ENCODE peak calls at places on chromosomes 1 and 21, in eight cellular contexts. One of them, this sample, is unnamed.

GRCh38 chr1:62012821-62013220 is 181.8 kb upstream of the L1TD1 start:
- DNase-seq in D341Med: no peak
- DNase-seq in endothelial cell: no peak
- DNase-seq in HT-29: no peak
- DNase-seq in AG08396: no peak
- DNase-seq in immature natural killer cell: no peak
- DNase-seq in NCI-H1105 treated with DMSO at 0.1 percent for 48 hours: no peak
- DNase-seq in SW480: no peak
- DNase-seq in this sample: no peak

GRCh38 chr1:212692774-212693644 is 6.6 kb downstream of the BATF3 start:
- DNase-seq in immature natural killer cell: no peak
- DNase-seq in SW480: no peak
- DNase-seq in HT-29: no peak
- DNase-seq in NCI-H1105 treated with DMSO at 0.1 percent for 48 hours: no peak
- DNase-seq in endothelial cell: no peak
- DNase-seq in AG08396: peak
- DNase-seq in D341Med: no peak
- DNase-seq in this sample: peak

GRCh38 chr1:2385606-2386280 is 5.6 kb downstream of the MORN1 start:
- DNase-seq in HT-29: no peak
- DNase-seq in D341Med: no peak
- DNase-seq in immature natural killer cell: no peak
- DNase-seq in AG08396: no peak
- DNase-seq in SW480: no peak
- DNase-seq in NCI-H1105 treated with DMSO at 0.1 percent for 48 hours: no peak
- DNase-seq in endothelial cell: no peak
- DNase-seq in this sample: no peak

GRCh38 chr1:92464588-92465255 is 22.0 kb downstream of the GFI1 start:
- DNase-seq in D341Med: no peak
- DNase-seq in SW480: no peak
- DNase-seq in immature natural killer cell: peak
- DNase-seq in NCI-H1105 treated with DMSO at 0.1 percent for 48 hours: no peak
- DNase-seq in HT-29: no peak
- DNase-seq in endothelial cell: no peak
- DNase-seq in AG08396: no peak
- DNase-seq in this sample: no peak

GRCh38 chr1:115980998-115981993 is 5.0 kb downstream of the SLC22A15 start:
- DNase-seq in endothelial cell: peak
- DNase-seq in AG08396: peak
- DNase-seq in NCI-H1105 treated with DMSO at 0.1 percent for 48 hours: peak
- DNase-seq in immature natural killer cell: peak
- DNase-seq in SW480: peak
- DNase-seq in D341Med: peak
- DNase-seq in HT-29: peak
- DNase-seq in this sample: peak

GRCh38 chr1:156146006-156146748 is 7.2 kb upstream of the SEMA4A start:
- DNase-seq in NCI-H1105 treated with DMSO at 0.1 percent for 48 hours: peak
- DNase-seq in HT-29: peak
- DNase-seq in immature natural killer cell: peak
- DNase-seq in D341Med: peak
- DNase-seq in SW480: peak
- DNase-seq in AG08396: peak
- DNase-seq in endothelial cell: no peak
- DNase-seq in this sample: peak

GRCh38 chr1:3890389-3891328 is 9.4 kb downstream of the C1orf174 start:
- DNase-seq in endothelial cell: no peak
- DNase-seq in immature natural killer cell: peak
- DNase-seq in D341Med: no peak
- DNase-seq in AG08396: no peak
- DNase-seq in SW480: no peak
- DNase-seq in HT-29: no peak
- DNase-seq in NCI-H1105 treated with DMSO at 0.1 percent for 48 hours: no peak
- DNase-seq in this sample: no peak

GRCh38 chr1:51679435-51679834 is 62.5 kb downstream of the OSBPL9 start:
- DNase-seq in immature natural killer cell: no peak
- DNase-seq in D341Med: no peak
- DNase-seq in HT-29: no peak
- DNase-seq in SW480: no peak
- DNase-seq in endothelial cell: no peak
- DNase-seq in AG08396: no peak
- DNase-seq in NCI-H1105 treated with DMSO at 0.1 percent for 48 hours: no peak
- DNase-seq in this sample: peak

GRCh38 chr1:923131-923990 is at the start of gene SAMD11:
- DNase-seq in D341Med: peak
- DNase-seq in endothelial cell: peak
- DNase-seq in NCI-H1105 treated with DMSO at 0.1 percent for 48 hours: peak
- DNase-seq in immature natural killer cell: peak
- DNase-seq in HT-29: peak
- DNase-seq in AG08396: peak
- DNase-seq in SW480: peak
- DNase-seq in this sample: peak

GRCh38 chr1:27589841-27590426 is 14.0 kb downstream of the AHDC1 start:
- DNase-seq in endothelial cell: no peak
- DNase-seq in HT-29: no peak
- DNase-seq in NCI-H1105 treated with DMSO at 0.1 percent for 48 hours: peak
- DNase-seq in SW480: no peak
- DNase-seq in immature natural killer cell: no peak
- DNase-seq in AG08396: no peak
- DNase-seq in D341Med: peak
- DNase-seq in this sample: peak

GRCh38 chr1:198153103-198153502 is 3.7 kb upstream of the NEK7 start:
- DNase-seq in immature natural killer cell: no peak
- DNase-seq in D341Med: no peak
- DNase-seq in SW480: no peak
- DNase-seq in AG08396: peak
- DNase-seq in endothelial cell: no peak
- DNase-seq in HT-29: no peak
- DNase-seq in NCI-H1105 treated with DMSO at 0.1 percent for 48 hours: peak
- DNase-seq in this sample: peak

GRCh38 chr1:201229771-201230635 is 39.4 kb downstream of the IGFN1 start:
- DNase-seq in immature natural killer cell: no peak
- DNase-seq in AG08396: peak
- DNase-seq in endothelial cell: no peak
- DNase-seq in NCI-H1105 treated with DMSO at 0.1 percent for 48 hours: no peak
- DNase-seq in HT-29: no peak
- DNase-seq in SW480: peak
- DNase-seq in D341Med: peak
- DNase-seq in this sample: peak

GRCh38 chr1:5765997-5766913 is 226.0 kb downstream of the NPHP4 start:
- DNase-seq in NCI-H1105 treated with DMSO at 0.1 percent for 48 hours: peak
- DNase-seq in AG08396: no peak
- DNase-seq in D341Med: no peak
- DNase-seq in immature natural killer cell: no peak
- DNase-seq in SW480: peak
- DNase-seq in HT-29: no peak
- DNase-seq in endothelial cell: no peak
- DNase-seq in this sample: no peak

GRCh38 chr1:179369751-179370341 is 4.1 kb downstream of the AXDND1 start:
- DNase-seq in AG08396: peak
- DNase-seq in SW480: peak
- DNase-seq in NCI-H1105 treated with DMSO at 0.1 percent for 48 hours: peak
- DNase-seq in HT-29: peak
- DNase-seq in endothelial cell: peak
- DNase-seq in D341Med: peak
- DNase-seq in immature natural killer cell: peak
- DNase-seq in this sample: peak

GRCh38 chr1:45804671-45804973 is 1.2 kb downstream of the MAST2 start:
- DNase-seq in D341Med: no peak
- DNase-seq in NCI-H1105 treated with DMSO at 0.1 percent for 48 hours: no peak
- DNase-seq in HT-29: no peak
- DNase-seq in immature natural killer cell: no peak
- DNase-seq in SW480: peak
- DNase-seq in endothelial cell: no peak
- DNase-seq in AG08396: no peak
- DNase-seq in this sample: no peak

GRCh38 chr1:212782422-212783154 is 9.0 kb downstream of the NSL1 start:
- DNase-seq in D341Med: peak
- DNase-seq in SW480: peak
- DNase-seq in NCI-H1105 treated with DMSO at 0.1 percent for 48 hours: peak
- DNase-seq in immature natural killer cell: peak
- DNase-seq in endothelial cell: no peak
- DNase-seq in AG08396: peak
- DNase-seq in HT-29: peak
- DNase-seq in this sample: peak

GRCh38 chr1:43799656-43800629 is 92.6 kb downstream of the ST3GAL3 start:
- DNase-seq in AG08396: peak
- DNase-seq in D341Med: peak
- DNase-seq in immature natural killer cell: no peak
- DNase-seq in NCI-H1105 treated with DMSO at 0.1 percent for 48 hours: no peak
- DNase-seq in endothelial cell: no peak
- DNase-seq in SW480: no peak
- DNase-seq in HT-29: no peak
- DNase-seq in this sample: peak

GRCh38 chr1:200075938-200076546 is 48.5 kb downstream of the NR5A2 start:
- DNase-seq in D341Med: no peak
- DNase-seq in NCI-H1105 treated with DMSO at 0.1 percent for 48 hours: no peak
- DNase-seq in HT-29: peak
- DNase-seq in endothelial cell: peak
- DNase-seq in AG08396: peak
- DNase-seq in immature natural killer cell: no peak
- DNase-seq in SW480: peak
- DNase-seq in this sample: peak

GRCh38 chr1:51941528-51941927 is 49.0 kb downstream of the RAB3B start:
- DNase-seq in SW480: no peak
- DNase-seq in HT-29: no peak
- DNase-seq in immature natural killer cell: no peak
- DNase-seq in NCI-H1105 treated with DMSO at 0.1 percent for 48 hours: no peak
- DNase-seq in D341Med: no peak
- DNase-seq in AG08396: no peak
- DNase-seq in endothelial cell: no peak
- DNase-seq in this sample: no peak

GRCh38 chr1:85465099-85465790 is at the start of gene DDAH1:
- DNase-seq in SW480: peak
- DNase-seq in endothelial cell: peak
- DNase-seq in AG08396: peak
- DNase-seq in HT-29: peak
- DNase-seq in immature natural killer cell: no peak
- DNase-seq in D341Med: peak
- DNase-seq in NCI-H1105 treated with DMSO at 0.1 percent for 48 hours: peak
- DNase-seq in this sample: peak

GRCh38 chr1:98046031-98046641 is 125.3 kb upstream of the DPYD start:
- DNase-seq in D341Med: peak
- DNase-seq in endothelial cell: peak
- DNase-seq in AG08396: no peak
- DNase-seq in SW480: no peak
- DNase-seq in HT-29: no peak
- DNase-seq in immature natural killer cell: no peak
- DNase-seq in NCI-H1105 treated with DMSO at 0.1 percent for 48 hours: peak
- DNase-seq in this sample: peak

GRCh38 chr1:24501371-24502167 is 1.1 kb upstream of the RCAN3 start:
- DNase-seq in SW480: peak
- DNase-seq in D341Med: no peak
- DNase-seq in AG08396: no peak
- DNase-seq in HT-29: peak
- DNase-seq in NCI-H1105 treated with DMSO at 0.1 percent for 48 hours: no peak
- DNase-seq in endothelial cell: peak
- DNase-seq in immature natural killer cell: peak
- DNase-seq in this sample: no peak

GRCh38 chr1:16162163-16162822 is 6.4 kb upstream of the EPHA2 start:
- DNase-seq in NCI-H1105 treated with DMSO at 0.1 percent for 48 hours: no peak
- DNase-seq in immature natural killer cell: no peak
- DNase-seq in AG08396: no peak
- DNase-seq in SW480: peak
- DNase-seq in endothelial cell: no peak
- DNase-seq in D341Med: no peak
- DNase-seq in HT-29: peak
- DNase-seq in this sample: no peak

GRCh38 chr21:46161800-46162592 is 6.6 kb upstream of the FTCD start:
- DNase-seq in endothelial cell: no peak
- DNase-seq in D341Med: peak
- DNase-seq in HT-29: no peak
- DNase-seq in SW480: no peak
- DNase-seq in NCI-H1105 treated with DMSO at 0.1 percent for 48 hours: no peak
- DNase-seq in immature natural killer cell: no peak
- DNase-seq in AG08396: no peak
- DNase-seq in this sample: no peak

GRCh38 chr1:16217061-16217785 is 4.8 kb upstream of the ARHGEF19 start:
- DNase-seq in D341Med: peak
- DNase-seq in AG08396: peak
- DNase-seq in endothelial cell: peak
- DNase-seq in NCI-H1105 treated with DMSO at 0.1 percent for 48 hours: peak
- DNase-seq in SW480: peak
- DNase-seq in HT-29: peak
- DNase-seq in immature natural killer cell: peak
- DNase-seq in this sample: peak

GRCh38 chr1:183635112-183635605 is 424 bp downstream of the ARPC5 start:
- DNase-seq in AG08396: peak
- DNase-seq in SW480: peak
- DNase-seq in NCI-H1105 treated with DMSO at 0.1 percent for 48 hours: peak
- DNase-seq in D341Med: peak
- DNase-seq in immature natural killer cell: peak
- DNase-seq in HT-29: peak
- DNase-seq in endothelial cell: peak
- DNase-seq in this sample: no peak

GRCh38 chr1:62356257-62356835 is 37.1 kb upstream of the KANK4 start:
- DNase-seq in D341Med: no peak
- DNase-seq in HT-29: no peak
- DNase-seq in endothelial cell: no peak
- DNase-seq in immature natural killer cell: no peak
- DNase-seq in AG08396: peak
- DNase-seq in NCI-H1105 treated with DMSO at 0.1 percent for 48 hours: no peak
- DNase-seq in SW480: peak
- DNase-seq in this sample: peak

GRCh38 chr1:8182034-8182761 is 135.7 kb upstream of the SLC45A1 start:
- DNase-seq in immature natural killer cell: peak
- DNase-seq in SW480: peak
- DNase-seq in NCI-H1105 treated with DMSO at 0.1 percent for 48 hours: no peak
- DNase-seq in HT-29: peak
- DNase-seq in AG08396: no peak
- DNase-seq in endothelial cell: no peak
- DNase-seq in D341Med: no peak
- DNase-seq in this sample: peak

GRCh38 chr21:21102874-21103273 is 104.7 kb downstream of the NCAM2 start:
- DNase-seq in HT-29: no peak
- DNase-seq in endothelial cell: no peak
- DNase-seq in D341Med: no peak
- DNase-seq in AG08396: no peak
- DNase-seq in SW480: no peak
- DNase-seq in NCI-H1105 treated with DMSO at 0.1 percent for 48 hours: no peak
- DNase-seq in immature natural killer cell: no peak
- DNase-seq in this sample: no peak

GRCh38 chr1:119703666-119704450 is 7.9 kb upstream of the PHGDH start:
- DNase-seq in AG08396: no peak
- DNase-seq in D341Med: no peak
- DNase-seq in SW480: peak
- DNase-seq in endothelial cell: no peak
- DNase-seq in NCI-H1105 treated with DMSO at 0.1 percent for 48 hours: no peak
- DNase-seq in HT-29: no peak
- DNase-seq in immature natural killer cell: no peak
- DNase-seq in this sample: no peak

This sample was measured in fibroblast of lung.